ENCODE peak calls at places on chromosome 19, in four cellular contexts. One of them, this sample, is unnamed.

GRCh38 chr19:45200614-45201013 is 22.0 kb downstream of the BLOC1S3 start:
- ATAC-seq in central memory CD8-positive, alpha-beta T cell: no peak
- ATAC-seq in activated T-cell treated with anti-CD3 and anti-CD28 coated beads, Interleukin-2, amount 50 U/mL, for 4 hours: no peak
- ATAC-seq in left cardiac atrium: peak
- ATAC-seq in this sample: no peak

GRCh38 chr19:6340493-6341201 is 7.2 kb upstream of the ACER1 start:
- ATAC-seq in central memory CD8-positive, alpha-beta T cell: no peak
- ATAC-seq in activated T-cell treated with anti-CD3 and anti-CD28 coated beads, Interleukin-2, amount 50 U/mL, for 4 hours: peak
- ATAC-seq in left cardiac atrium: no peak
- ATAC-seq in this sample: no peak

GRCh38 chr19:33236696-33237390 is 11.2 kb upstream of the SLC7A10 start:
- ATAC-seq in central memory CD8-positive, alpha-beta T cell: no peak
- ATAC-seq in activated T-cell treated with anti-CD3 and anti-CD28 coated beads, Interleukin-2, amount 50 U/mL, for 4 hours: no peak
- ATAC-seq in left cardiac atrium: no peak
- ATAC-seq in this sample: no peak

GRCh38 chr19:9971341-9971897 is 35.1 kb upstream of the OLFM2 start:
- ATAC-seq in central memory CD8-positive, alpha-beta T cell: no peak
- ATAC-seq in activated T-cell treated with anti-CD3 and anti-CD28 coated beads, Interleukin-2, amount 50 U/mL, for 4 hours: no peak
- ATAC-seq in left cardiac atrium: no peak
- ATAC-seq in this sample: no peak

GRCh38 chr19:4714016-4714415 is 9.6 kb downstream of the DPP9 start:
- ATAC-seq in central memory CD8-positive, alpha-beta T cell: no peak
- ATAC-seq in activated T-cell treated with anti-CD3 and anti-CD28 coated beads, Interleukin-2, amount 50 U/mL, for 4 hours: no peak
- ATAC-seq in left cardiac atrium: no peak
- ATAC-seq in this sample: no peak

GRCh38 chr19:46076951-46077814 is 36.4 kb upstream of the IGFL4 start:
- ATAC-seq in central memory CD8-positive, alpha-beta T cell: no peak
- ATAC-seq in activated T-cell treated with anti-CD3 and anti-CD28 coated beads, Interleukin-2, amount 50 U/mL, for 4 hours: peak
- ATAC-seq in left cardiac atrium: peak
- ATAC-seq in this sample: peak

GRCh38 chr19:11421607-11422098 is 2.5 kb upstream of the RGL3 start:
- ATAC-seq in central memory CD8-positive, alpha-beta T cell: peak
- ATAC-seq in activated T-cell treated with anti-CD3 and anti-CD28 coated beads, Interleukin-2, amount 50 U/mL, for 4 hours: peak
- ATAC-seq in left cardiac atrium: peak
- ATAC-seq in this sample: peak

GRCh38 chr19:10262771-10263170 is 8.1 kb upstream of the ICAM1 start:
- ATAC-seq in central memory CD8-positive, alpha-beta T cell: no peak
- ATAC-seq in activated T-cell treated with anti-CD3 and anti-CD28 coated beads, Interleukin-2, amount 50 U/mL, for 4 hours: no peak
- ATAC-seq in left cardiac atrium: no peak
- ATAC-seq in this sample: no peak

GRCh38 chr19:36136975-36137686 is 2.7 kb upstream of the CAPNS1 start:
- ATAC-seq in central memory CD8-positive, alpha-beta T cell: no peak
- ATAC-seq in activated T-cell treated with anti-CD3 and anti-CD28 coated beads, Interleukin-2, amount 50 U/mL, for 4 hours: no peak
- ATAC-seq in left cardiac atrium: peak
- ATAC-seq in this sample: no peak

GRCh38 chr19:35846038-35846668 is 6.2 kb downstream of the NPHS1 start:
- ATAC-seq in central memory CD8-positive, alpha-beta T cell: no peak
- ATAC-seq in activated T-cell treated with anti-CD3 and anti-CD28 coated beads, Interleukin-2, amount 50 U/mL, for 4 hours: peak
- ATAC-seq in left cardiac atrium: no peak
- ATAC-seq in this sample: no peak

GRCh38 chr19:11387154-11388034 is 3.3 kb upstream of the EPOR start:
- ATAC-seq in central memory CD8-positive, alpha-beta T cell: no peak
- ATAC-seq in activated T-cell treated with anti-CD3 and anti-CD28 coated beads, Interleukin-2, amount 50 U/mL, for 4 hours: no peak
- ATAC-seq in left cardiac atrium: no peak
- ATAC-seq in this sample: no peak

GRCh38 chr19:40489882-40490230 is 23.1 kb downstream of the SPTBN4 start:
- ATAC-seq in central memory CD8-positive, alpha-beta T cell: no peak
- ATAC-seq in activated T-cell treated with anti-CD3 and anti-CD28 coated beads, Interleukin-2, amount 50 U/mL, for 4 hours: no peak
- ATAC-seq in left cardiac atrium: no peak
- ATAC-seq in this sample: no peak

GRCh38 chr19:38691938-38692457 is 44.5 kb downstream of the ACTN4 start:
- ATAC-seq in central memory CD8-positive, alpha-beta T cell: no peak
- ATAC-seq in activated T-cell treated with anti-CD3 and anti-CD28 coated beads, Interleukin-2, amount 50 U/mL, for 4 hours: no peak
- ATAC-seq in left cardiac atrium: peak
- ATAC-seq in this sample: no peak

GRCh38 chr19:54325194-54325621 is 12.2 kb upstream of the LILRA5 start:
- ATAC-seq in central memory CD8-positive, alpha-beta T cell: peak
- ATAC-seq in activated T-cell treated with anti-CD3 and anti-CD28 coated beads, Interleukin-2, amount 50 U/mL, for 4 hours: peak
- ATAC-seq in left cardiac atrium: peak
- ATAC-seq in this sample: peak

GRCh38 chr19:52648336-52648990 is 10.3 kb upstream of the ZNF83 start:
- ATAC-seq in central memory CD8-positive, alpha-beta T cell: no peak
- ATAC-seq in activated T-cell treated with anti-CD3 and anti-CD28 coated beads, Interleukin-2, amount 50 U/mL, for 4 hours: no peak
- ATAC-seq in left cardiac atrium: no peak
- ATAC-seq in this sample: no peak

GRCh38 chr19:11374449-11375142 is at the start of gene SWSAP1:
- ATAC-seq in central memory CD8-positive, alpha-beta T cell: peak
- ATAC-seq in activated T-cell treated with anti-CD3 and anti-CD28 coated beads, Interleukin-2, amount 50 U/mL, for 4 hours: peak
- ATAC-seq in left cardiac atrium: peak
- ATAC-seq in this sample: peak

GRCh38 chr19:49301165-49301865 is 23.7 kb downstream of the SLC6A16 start:
- ATAC-seq in central memory CD8-positive, alpha-beta T cell: peak
- ATAC-seq in activated T-cell treated with anti-CD3 and anti-CD28 coated beads, Interleukin-2, amount 50 U/mL, for 4 hours: peak
- ATAC-seq in left cardiac atrium: peak
- ATAC-seq in this sample: peak

GRCh38 chr19:29680447-29680846 is 15.2 kb downstream of the PLEKHF1 start:
- ATAC-seq in central memory CD8-positive, alpha-beta T cell: peak
- ATAC-seq in activated T-cell treated with anti-CD3 and anti-CD28 coated beads, Interleukin-2, amount 50 U/mL, for 4 hours: peak
- ATAC-seq in left cardiac atrium: peak
- ATAC-seq in this sample: peak

GRCh38 chr19:41367848-41368301 is 3.9 kb upstream of the B9D2 start:
- ATAC-seq in central memory CD8-positive, alpha-beta T cell: no peak
- ATAC-seq in activated T-cell treated with anti-CD3 and anti-CD28 coated beads, Interleukin-2, amount 50 U/mL, for 4 hours: no peak
- ATAC-seq in left cardiac atrium: no peak
- ATAC-seq in this sample: no peak

GRCh38 chr19:10760268-10760944 is 42.5 kb downstream of the DNM2 start:
- ATAC-seq in central memory CD8-positive, alpha-beta T cell: no peak
- ATAC-seq in activated T-cell treated with anti-CD3 and anti-CD28 coated beads, Interleukin-2, amount 50 U/mL, for 4 hours: peak
- ATAC-seq in left cardiac atrium: peak
- ATAC-seq in this sample: peak

GRCh38 chr19:40460185-40460584 is 5.4 kb downstream of the BLVRB start:
- ATAC-seq in central memory CD8-positive, alpha-beta T cell: no peak
- ATAC-seq in activated T-cell treated with anti-CD3 and anti-CD28 coated beads, Interleukin-2, amount 50 U/mL, for 4 hours: no peak
- ATAC-seq in left cardiac atrium: no peak
- ATAC-seq in this sample: no peak

GRCh38 chr19:13044160-13044853 is 49.0 kb downstream of the NFIX start:
- ATAC-seq in central memory CD8-positive, alpha-beta T cell: peak
- ATAC-seq in activated T-cell treated with anti-CD3 and anti-CD28 coated beads, Interleukin-2, amount 50 U/mL, for 4 hours: peak
- ATAC-seq in left cardiac atrium: peak
- ATAC-seq in this sample: no peak

GRCh38 chr19:38650180-38650775 is 2.8 kb downstream of the ACTN4 start:
- ATAC-seq in central memory CD8-positive, alpha-beta T cell: no peak
- ATAC-seq in activated T-cell treated with anti-CD3 and anti-CD28 coated beads, Interleukin-2, amount 50 U/mL, for 4 hours: no peak
- ATAC-seq in left cardiac atrium: no peak
- ATAC-seq in this sample: no peak

GRCh38 chr19:17052439-17052838 is 22.8 kb downstream of the HAUS8 start:
- ATAC-seq in central memory CD8-positive, alpha-beta T cell: no peak
- ATAC-seq in activated T-cell treated with anti-CD3 and anti-CD28 coated beads, Interleukin-2, amount 50 U/mL, for 4 hours: no peak
- ATAC-seq in left cardiac atrium: peak
- ATAC-seq in this sample: no peak

GRCh38 chr19:38653028-38653571 is 5.7 kb downstream of the ACTN4 start:
- ATAC-seq in central memory CD8-positive, alpha-beta T cell: no peak
- ATAC-seq in activated T-cell treated with anti-CD3 and anti-CD28 coated beads, Interleukin-2, amount 50 U/mL, for 4 hours: no peak
- ATAC-seq in left cardiac atrium: peak
- ATAC-seq in this sample: no peak

GRCh38 chr19:41341669-41342490 is 11.8 kb downstream of the TGFB1 start:
- ATAC-seq in central memory CD8-positive, alpha-beta T cell: peak
- ATAC-seq in activated T-cell treated with anti-CD3 and anti-CD28 coated beads, Interleukin-2, amount 50 U/mL, for 4 hours: no peak
- ATAC-seq in left cardiac atrium: peak
- ATAC-seq in this sample: no peak

GRCh38 chr19:38303517-38304351 is at the start of gene C19orf33:
- ATAC-seq in central memory CD8-positive, alpha-beta T cell: no peak
- ATAC-seq in activated T-cell treated with anti-CD3 and anti-CD28 coated beads, Interleukin-2, amount 50 U/mL, for 4 hours: no peak
- ATAC-seq in left cardiac atrium: peak
- ATAC-seq in this sample: no peak

This sample was measured in activated CD4-positive, CD25-positive, alpha-beta regulatory T cell treated with anti-CD3 and anti-CD28 coated beads, Interleukin-2, amount 50 U/mL, for 24 hours.